ENCODE peak calls at places on chromosomes 3 and 15, in nine cellular contexts. U, Y, E, I, B, P, N, S and R are unnamed samples.

GRCh38 chr3:72306800-72307341 is 521.9 kb upstream of the PROK2 start:
- DNase-seq in S (no peak), P (no peak), U (no peak), I (no peak), E (peak), N (no peak), Y (no peak), B (no peak), R (no peak)

GRCh38 chr3:10768995-10769394 is 47.0 kb upstream of the SLC6A11 start:
- DNase-seq in P (no peak), N (no peak), E (no peak), I (no peak), Y (no peak), S (no peak), U (no peak), B (no peak), R (no peak)

GRCh38 chr3:12773724-12774105 is 14.7 kb upstream of the TMEM40 start:
- DNase-seq in N (no peak), Y (no peak), I (no peak), S (no peak), B (no peak), E (no peak), U (no peak), P (no peak), R (no peak)

GRCh38 chr3:15438988-15439387 is 11.6 kb downstream of the EAF1 start:
- DNase-seq in U (no peak), B (no peak), I (no peak), Y (no peak), N (no peak), S (no peak), E (peak), P (no peak), R (no peak)

GRCh38 chr3:192928720-192929119 is 11.1 kb upstream of the MB21D2 start:
- DNase-seq in E (no peak), S (no peak), N (no peak), Y (no peak), I (no peak), B (no peak), U (no peak), P (no peak), R (no peak)

GRCh38 chr15:33988384-33988783 is 20.1 kb downstream of the CHRM5 start:
- DNase-seq in S (no peak), Y (no peak), E (peak), I (no peak), U (no peak), N (no peak), B (no peak), P (no peak), R (no peak)

GRCh38 chr3:172089250-172089649 is 49.9 kb downstream of the FNDC3B start:
- DNase-seq in Y (no peak), S (no peak), N (no peak), B (no peak), E (peak), U (peak), I (no peak), P (no peak), R (no peak)

GRCh38 chr3:192467230-192468186 is 259.8 kb downstream of the FGF12 start:
- DNase-seq in E (peak), S (peak), P (peak), Y (peak), U (peak), N (peak), I (no peak), B (no peak), R (no peak)

GRCh38 chr15:63274427-63274826 is 3.0 kb upstream of the APH1B start:
- DNase-seq in E (no peak), U (no peak), B (no peak), S (no peak), I (no peak), N (no peak), Y (no peak), P (no peak), R (no peak)

GRCh38 chr3:134394380-134394779 is 20.1 kb upstream of the AMOTL2 start:
- DNase-seq in U (no peak), Y (no peak), S (no peak), I (no peak), E (no peak), N (no peak), P (no peak), B (no peak), R (no peak)

GRCh38 chr3:17238029-17238428 is 353.3 kb downstream of the PLCL2 start:
- DNase-seq in S (no peak), I (no peak), B (no peak), Y (no peak), E (peak), U (no peak), N (no peak), P (no peak), R (no peak)

GRCh38 chr3:152285509-152285908 is 16.8 kb downstream of the MBNL1 start:
- DNase-seq in B (no peak), P (no peak), S (no peak), I (no peak), U (no peak), N (no peak), Y (no peak), E (no peak), R (no peak)
- H3K27ac ChIP-seq in B (no peak), P (no peak), S (peak), I (no peak), U (no peak), N (no peak), Y (peak), E (no peak), R (no peak)

GRCh38 chr3:46110701-46111493 is 83.6 kb upstream of the XCR1 start:
- DNase-seq in U (peak), P (no peak), N (no peak), B (no peak), I (no peak), E (peak), S (no peak), Y (no peak), R (no peak)
- H3K27ac ChIP-seq in U (no peak), P (no peak), N (no peak), B (peak), I (no peak), E (no peak), S (no peak), Y (peak), R (no peak)

GRCh38 chr3:122942241-122942640 is 85.3 kb downstream of the SEMA5B start:
- DNase-seq in N (no peak), S (no peak), Y (no peak), U (no peak), B (no peak), E (no peak), P (no peak), I (no peak), R (no peak)

GRCh38 chr3:122943828-122944190 is 83.8 kb downstream of the SEMA5B start:
- DNase-seq in N (no peak), S (no peak), U (no peak), P (no peak), Y (no peak), E (no peak), B (no peak), I (no peak), R (no peak)

GRCh38 chr3:122942937-122943827 is 84.4 kb downstream of the SEMA5B start:
- DNase-seq in U (peak), E (peak), P (peak), N (peak), B (peak), I (peak), S (no peak), Y (peak), R (peak)

GRCh38 chr3:122940628-122941086 is 86.9 kb downstream of the SEMA5B start:
- DNase-seq in B (no peak), E (no peak), S (no peak), P (no peak), N (no peak), U (no peak), I (no peak), Y (peak), R (no peak)

GRCh38 chr3:122941233-122942206 is 86.0 kb downstream of the SEMA5B start:
- DNase-seq in B (no peak), I (no peak), U (no peak), N (no peak), E (no peak), S (no peak), P (no peak), Y (no peak), R (no peak)
- H3K27ac ChIP-seq in B (no peak), I (no peak), U (no peak), N (no peak), E (no peak), S (no peak), P (no peak), Y (peak), R (no peak)

GRCh38 chr3:85481411-85482192 is 522.8 kb downstream of the CADM2 start:
- DNase-seq in Y (no peak), B (no peak), U (no peak), E (no peak), P (no peak), I (no peak), N (no peak), S (no peak), R (no peak)
- H3K27ac ChIP-seq in Y (no peak), B (no peak), U (no peak), E (no peak), P (no peak), I (no peak), N (no peak), S (no peak), R (peak)